ENCODE peak calls at places on chromosomes 6 and 20, in ten cellular contexts. H, R, Z, K, Y, B, T, U, V and X are unnamed samples.

GRCh38 chr6:7432391-7433207 is 43.0 kb downstream of the RIOK1 start:
- DNase-seq in H (no peak), R (no peak), Z (no peak), K (no peak), Y (no peak), B (no peak), T (no peak), U (no peak), V (no peak), X (no peak)

GRCh38 chr6:2895072-2895471 is 8.0 kb downstream of the SERPINB9 start:
- DNase-seq in H (no peak), R (no peak), Z (no peak), K (no peak), Y (no peak), B (no peak), T (no peak), U (no peak), V (no peak), X (no peak)

GRCh38 chr20:55086421-55086820 is 611.0 kb downstream of the DOK5 start:
- DNase-seq in H (no peak), R (no peak), Z (no peak), K (no peak), Y (no peak), B (no peak), T (no peak), U (no peak), V (no peak), X (no peak)

GRCh38 chr20:61169870-61170269 is 82.2 kb upstream of the CDH4 start:
- DNase-seq in H (no peak), R (no peak), Z (no peak), K (no peak), Y (no peak), B (no peak), T (no peak), U (no peak), V (no peak), X (no peak)

GRCh38 chr6:31907158-31907813 is 5.4 kb upstream of the ZBTB12 start:
- DNase-seq in H (peak; percentile 85), R (no peak), Z (no peak), K (no peak), Y (peak; percentile 97), B (no peak), T (no peak), U (no peak), V (no peak), X (no peak)

GRCh38 chr6:31892821-31893220 is 4.7 kb downstream of the EHMT2 start:
- DNase-seq in H (no peak), R (no peak), Z (no peak), K (no peak), Y (no peak), B (no peak), T (no peak), U (no peak), V (no peak), X (no peak)

GRCh38 chr6:69584536-69584912 is 212.3 kb downstream of the LMBRD1 start:
- DNase-seq in H (peak; percentile 4), R (no peak), Z (no peak), K (no peak), Y (no peak), B (no peak), T (no peak), U (no peak), V (no peak), X (no peak)

GRCh38 chr6:161215193-161215592 is 58.7 kb downstream of the AGPAT4 start:
- DNase-seq in H (peak; percentile 97), R (no peak), Z (no peak), K (peak; percentile 82), Y (peak; percentile 91), B (no peak), T (no peak), U (no peak), V (no peak), X (no peak)

GRCh38 chr6:50654155-50654554 is 59.2 kb upstream of the TFAP2D start:
- DNase-seq in H (peak; percentile 11), R (no peak), Z (no peak), K (no peak), Y (no peak), B (no peak), T (no peak), U (no peak), V (no peak), X (no peak)

GRCh38 chr6:113856011-113856551 is 1.1 kb upstream of the MARCKS start:
- DNase-seq in H (peak; percentile 67), R (peak; percentile 29), Z (peak; percentile 30), K (peak; percentile 42), Y (peak; percentile 72), B (no peak), T (no peak), U (no peak), V (no peak), X (peak; percentile 40)

GRCh38 chr6:47221565-47221964 is 88.1 kb downstream of the TNFRSF21 start:
- DNase-seq in H (no peak), R (no peak), Z (no peak), K (no peak), Y (no peak), B (no peak), T (no peak), U (no peak), V (no peak), X (no peak)

GRCh38 chr20:25047766-25048165 is 10.2 kb downstream of the ACSS1 start:
- DNase-seq in H (no peak), R (no peak), Z (no peak), K (no peak), Y (no peak), B (no peak), T (no peak), U (no peak), V (peak; percentile 65), X (no peak)

GRCh38 chr6:35082733-35083403 is 58.3 kb downstream of the TCP11 start:
- DNase-seq in H (no peak), R (peak; percentile 24), Z (no peak), K (no peak), Y (no peak), B (no peak), T (no peak), U (peak; percentile 3), V (peak; percentile 59), X (no peak)

GRCh38 chr6:11313207-11313606 is 80.7 kb upstream of the NEDD9 start:
- DNase-seq in H (no peak), R (no peak), Z (no peak), K (no peak), Y (no peak), B (no peak), T (no peak), U (no peak), V (no peak), X (no peak)

DNA sequence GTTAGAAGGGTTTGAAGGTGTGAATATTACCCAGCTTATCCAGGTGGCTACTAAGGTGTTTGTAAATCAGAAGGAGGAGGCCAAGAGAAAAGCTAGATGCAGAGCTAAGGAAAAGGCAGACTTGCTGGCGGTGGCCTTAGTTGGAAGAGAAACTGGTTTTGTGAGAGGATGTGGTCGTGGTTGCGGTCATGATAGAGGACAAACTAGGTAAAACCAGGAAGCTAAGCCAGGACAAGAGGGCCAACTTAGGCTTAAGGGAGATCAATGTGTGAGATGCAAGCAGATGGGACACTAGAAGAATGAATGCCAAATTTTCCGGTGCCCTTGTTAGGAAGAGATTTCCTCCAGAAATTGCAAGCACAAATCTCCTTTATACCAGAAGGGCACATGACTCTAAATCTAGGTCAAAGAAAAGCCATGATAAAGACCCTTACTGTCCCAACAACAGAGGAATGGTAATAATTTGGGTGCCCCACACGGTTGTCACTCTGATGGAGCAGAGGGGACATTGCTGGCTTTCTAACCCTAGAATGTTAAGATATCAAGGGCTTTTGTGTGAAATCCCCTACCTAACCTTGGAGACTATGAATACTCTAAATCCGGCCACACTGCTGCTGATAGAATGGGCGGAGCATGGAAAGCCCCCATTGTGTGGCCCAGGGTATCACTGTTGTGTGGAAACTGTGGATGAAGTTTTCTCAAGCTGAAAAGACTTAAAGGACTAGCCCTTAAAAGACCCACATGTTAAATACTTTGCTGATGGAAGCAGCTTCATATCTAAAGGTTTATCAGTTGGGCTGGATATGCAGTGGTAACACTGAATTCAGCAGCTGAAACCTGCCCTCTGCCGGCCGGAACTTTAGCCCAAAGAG is 7.8 kb downstream of the IL22RA2 start:
- DNase-seq in H (peak; percentile 34), R (peak; percentile 39), Z (no peak), K (peak; percentile 26), Y (peak; percentile 11), B (no peak), T (no peak), U (peak; percentile 38), V (no peak), X (peak; percentile 44)
- TF ChIP-seq CTCF in H (peak; percentile 46), R (peak; percentile 56), Z (peak; percentile 29), K (peak; percentile 76), Y (peak; percentile 23), B (no peak), T (no peak), U (no peak), V (no peak), X (peak; percentile 63)

DNA sequence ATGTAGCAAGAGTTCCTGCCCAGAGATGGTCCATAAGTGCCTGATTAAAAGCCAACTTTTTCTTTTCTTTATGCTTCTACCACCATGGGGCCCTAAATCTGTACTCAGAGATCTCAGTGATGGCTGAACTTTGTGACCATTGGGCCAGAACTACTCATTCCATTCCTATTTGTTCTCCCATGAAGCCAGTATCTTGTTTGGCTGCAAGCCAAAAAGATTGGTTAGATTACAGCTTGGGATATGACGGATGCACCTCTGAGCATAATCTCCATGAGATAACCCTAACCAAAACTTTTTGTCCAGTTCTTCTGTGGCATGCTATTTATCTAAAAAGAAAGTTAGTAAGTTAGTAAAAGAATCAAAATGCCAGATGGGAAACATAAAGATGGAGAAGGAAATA is 72.2 kb downstream of the PLCB4 start:
- DNase-seq in H (no peak), R (no peak), Z (no peak), K (peak; percentile 19), Y (no peak), B (no peak), T (no peak), U (no peak), V (no peak), X (no peak)
- TF ChIP-seq CTCF in H (no peak), R (no peak), Z (no peak), K (no peak), Y (no peak), B (no peak), T (no peak), U (no peak), V (no peak), X (no peak)

GRCh38 chr20:64255361-64256281 is at the start of gene PCMTD2:
- DNase-seq in H (peak; percentile 84), R (peak; percentile 98), Z (peak; percentile 71), K (peak; percentile 50), Y (peak; percentile 90), B (peak; percentile 85), T (peak; percentile 87), U (peak; percentile 86), V (peak; percentile 89), X (peak; percentile 98)
- TF ChIP-seq CTCF in H (no peak), R (no peak), Z (no peak), K (peak; percentile 22), Y (no peak), B (no peak), T (no peak), U (no peak), V (no peak), X (no peak)

DNA sequence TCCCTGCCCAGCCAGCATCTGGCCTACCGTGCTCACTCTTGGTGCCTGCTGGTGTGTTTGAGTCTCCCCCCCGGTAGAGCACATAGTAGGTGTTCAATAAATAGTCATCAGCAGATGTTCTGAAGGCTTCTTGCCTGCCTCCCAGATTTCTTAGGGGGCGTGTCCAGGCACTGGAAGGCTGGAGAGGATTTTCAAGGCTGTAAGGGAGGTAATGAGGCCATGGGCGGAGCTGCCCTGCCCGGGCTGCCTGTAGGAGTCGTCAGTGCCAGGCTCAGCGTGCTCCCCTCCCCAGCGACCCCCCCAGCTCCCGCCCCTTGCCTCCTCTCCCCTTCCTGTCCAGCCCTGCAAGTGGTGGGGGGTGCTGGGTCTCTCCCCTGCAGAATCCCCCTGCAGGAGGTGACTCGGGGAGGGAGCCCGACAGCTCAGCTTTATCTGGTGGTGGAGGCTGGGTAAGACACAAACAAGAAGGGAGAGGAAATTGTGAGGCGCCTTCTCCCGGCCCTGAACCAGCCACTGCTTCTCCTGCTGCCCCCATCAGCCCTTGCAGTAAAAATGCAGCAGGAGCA is 55.9 kb downstream of the BCAS4 start:
- DNase-seq in H (no peak), R (no peak), Z (no peak), K (no peak), Y (peak; percentile 40), B (peak; percentile 52), T (no peak), U (no peak), V (no peak), X (no peak)
- TF ChIP-seq CTCF in H (no peak), R (no peak), Z (no peak), K (no peak), Y (no peak), B (no peak), T (no peak), U (no peak), V (no peak), X (no peak)